ENCODE peak calls at places on chromosomes 4 and X, in six cellular contexts. M is mesenchymal stem cell, U is H1, A is H9, I is IMR-90, P is mesendoderm. K is an unnamed sample.

GRCh38 chr4:43244688-43245382 is 352.3 kb downstream of the GRXCR1 start:
- DNase-seq in M (no peak), U (no peak), A (no peak), I (no peak), P (no peak), K (no peak)

GRCh38 chr4:78145622-78146021 is 88.5 kb downstream of the FRAS1 start:
- DNase-seq in M (no peak), U (no peak), A (no peak), I (no peak), P (peak; percentile 68), K (no peak)

GRCh38 chrX:103431316-103431715 is 55.0 kb downstream of the BEX3 start:
- DNase-seq in M (peak; percentile 61), U (no peak), A (no peak), I (peak; percentile 61), P (no peak), K (no peak)

GRCh38 chr4:108080752-108081151 is 88.0 kb downstream of the LEF1 start:
- DNase-seq in M (no peak), U (no peak), A (no peak), I (no peak), P (no peak), K (no peak)

GRCh38 chrX:96906741-96907140 is 23.0 kb downstream of the RPA4 start:
- DNase-seq in M (peak; percentile 4), U (no peak), A (no peak), I (peak; percentile 25), P (no peak), K (no peak)

GRCh38 chrX:151151668-151152267 is 24.6 kb upstream of the GPR50 start:
- DNase-seq in M (peak; percentile 35), U (no peak), A (peak; percentile 35), I (peak; percentile 54), P (peak; percentile 51), K (peak; percentile 40)

GRCh38 chr4:183141997-183142396 is 42.9 kb downstream of the WWC2 start:
- DNase-seq in M (no peak), U (no peak), A (no peak), I (no peak), P (no peak), K (no peak)

GRCh38 chr4:150867148-150867547 is 147.9 kb downstream of the LRBA start:
- DNase-seq in M (peak; percentile 81), U (no peak), A (no peak), I (peak; percentile 81), P (peak; percentile 87), K (peak; percentile 69)

GRCh38 chr4:183321079-183321478 is 1.0 kb upstream of the CLDN22 start:
- DNase-seq in M (no peak), U (no peak), A (no peak), I (no peak), P (no peak), K (no peak)

GRCh38 chrX:79079477-79079876 is 65.0 kb upstream of the GPR174 start:
- DNase-seq in M (no peak), U (no peak), A (no peak), I (no peak), P (no peak), K (no peak)

GRCh38 chr4:109334596-109335105 is 32.2 kb upstream of the COL25A1 start:
- DNase-seq in M (peak; percentile 55), U (no peak), A (no peak), I (no peak), P (no peak), K (no peak)

GRCh38 chrX:11151799-11152591 is 40.9 kb downstream of the HCCS start:
- DNase-seq in M (no peak), U (no peak), A (no peak), I (no peak), P (no peak), K (no peak)

GRCh38 chrX:154458954-154459829 is 1.1 kb downstream of the PLXNA3 start:
- DNase-seq in M (no peak), U (no peak), A (no peak), I (no peak), P (peak; percentile 16), K (no peak)

GRCh38 chr4:186820371-186820990 is 96.8 kb upstream of the FAT1 start:
- DNase-seq in M (peak; percentile 41), U (no peak), A (no peak), I (peak; percentile 61), P (no peak), K (no peak)

GRCh38 chr4:173040200-173040599 is 128.4 kb upstream of the GALNT7 start:
- DNase-seq in M (peak; percentile 15), U (no peak), A (no peak), I (peak; percentile 4), P (peak; percentile 6), K (no peak)

GRCh38 chrX:10579018-10579752 is 41.2 kb downstream of the MID1 start:
- DNase-seq in M (peak; percentile 65), U (no peak), A (no peak), I (peak; percentile 78), P (peak; percentile 19), K (no peak)

GRCh38 chr4:114383721-114384120 is 214.9 kb upstream of the UGT8 start:
- DNase-seq in M (peak; percentile 55), U (no peak), A (no peak), I (peak; percentile 96), P (no peak), K (no peak)

GRCh38 chr4:124943145-124943889 is 230.8 kb upstream of the ANKRD50 start:
- DNase-seq in M (no peak), U (no peak), A (no peak), I (no peak), P (no peak), K (no peak)

GRCh38 chrX:101415180-101416130 is 7.4 kb downstream of the HNRNPH2 start:
- DNase-seq in M (peak; percentile 85), U (no peak), A (peak; percentile 31), I (peak; percentile 84), P (peak; percentile 80), K (peak; percentile 46)

GRCh38 chr4:16079046-16079445 is 4.8 kb downstream of the PROM1 start:
- DNase-seq in M (peak; percentile 56), U (no peak), A (no peak), I (peak; percentile 7), P (no peak), K (no peak)

GRCh38 chrX:137915466-137915865 is 349.5 kb downstream of the ZIC3 start:
- DNase-seq in M (no peak), U (no peak), A (no peak), I (no peak), P (peak; percentile 72), K (no peak)

GRCh38 chr4:106659386-106659785 is 290.8 kb upstream of the GIMD1 start:
- DNase-seq in M (peak; percentile 28), U (no peak), A (no peak), I (no peak), P (no peak), K (no peak)

GRCh38 chr4:729336-730315 is 24.0 kb downstream of the PCGF3 start:
- DNase-seq in M (no peak), U (no peak), A (no peak), I (no peak), P (no peak), K (no peak)

GRCh38 chr4:97104006-97104405 is 1039.3 kb downstream of the STPG2 start:
- DNase-seq in M (no peak), U (no peak), A (no peak), I (no peak), P (no peak), K (no peak)

GRCh38 chr4:52638717-52639116 is 20.4 kb downstream of the USP46 start:
- DNase-seq in M (no peak), U (no peak), A (no peak), I (no peak), P (no peak), K (no peak)

GRCh38 chr4:86831262-86832090 is 17.7 kb downstream of the SLC10A6 start:
- DNase-seq in M (peak; percentile 95), U (no peak), A (no peak), I (peak; percentile 96), P (no peak), K (no peak)

GRCh38 chrX:46676399-46677351 is 82.2 kb downstream of the SLC9A7 start:
- DNase-seq in M (no peak), U (no peak), A (no peak), I (no peak), P (no peak), K (no peak)

DNA sequence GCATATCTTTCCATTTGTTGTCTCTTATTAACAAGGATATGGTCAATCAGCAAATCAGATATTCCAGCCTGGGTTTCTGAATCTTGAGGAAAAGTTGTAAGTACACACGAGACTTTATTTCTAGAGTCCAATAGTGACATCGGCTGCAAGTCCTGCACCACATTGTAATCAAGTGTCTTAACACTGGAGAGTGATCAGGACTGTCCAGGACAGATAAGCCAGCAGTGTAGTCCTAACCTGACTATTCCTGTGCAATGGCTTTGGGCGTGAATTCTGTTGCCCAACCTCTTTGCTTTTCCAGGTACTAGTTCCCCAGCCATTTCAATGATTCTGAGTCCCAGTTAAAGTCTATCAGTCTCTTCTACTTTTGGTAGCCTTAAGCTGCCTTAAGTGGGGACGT is 395.0 kb downstream of the PCDH10 start:
- DNase-seq in M (no peak), U (no peak), A (no peak), I (no peak), P (no peak), K (no peak)
- H3K27ac ChIP-seq in M (no peak overlapping the region), U (no peak overlapping the region), A (no peak overlapping the region), I (no peak overlapping the region), P (no peak overlapping the region), K (no peak overlapping the region)

DNA sequence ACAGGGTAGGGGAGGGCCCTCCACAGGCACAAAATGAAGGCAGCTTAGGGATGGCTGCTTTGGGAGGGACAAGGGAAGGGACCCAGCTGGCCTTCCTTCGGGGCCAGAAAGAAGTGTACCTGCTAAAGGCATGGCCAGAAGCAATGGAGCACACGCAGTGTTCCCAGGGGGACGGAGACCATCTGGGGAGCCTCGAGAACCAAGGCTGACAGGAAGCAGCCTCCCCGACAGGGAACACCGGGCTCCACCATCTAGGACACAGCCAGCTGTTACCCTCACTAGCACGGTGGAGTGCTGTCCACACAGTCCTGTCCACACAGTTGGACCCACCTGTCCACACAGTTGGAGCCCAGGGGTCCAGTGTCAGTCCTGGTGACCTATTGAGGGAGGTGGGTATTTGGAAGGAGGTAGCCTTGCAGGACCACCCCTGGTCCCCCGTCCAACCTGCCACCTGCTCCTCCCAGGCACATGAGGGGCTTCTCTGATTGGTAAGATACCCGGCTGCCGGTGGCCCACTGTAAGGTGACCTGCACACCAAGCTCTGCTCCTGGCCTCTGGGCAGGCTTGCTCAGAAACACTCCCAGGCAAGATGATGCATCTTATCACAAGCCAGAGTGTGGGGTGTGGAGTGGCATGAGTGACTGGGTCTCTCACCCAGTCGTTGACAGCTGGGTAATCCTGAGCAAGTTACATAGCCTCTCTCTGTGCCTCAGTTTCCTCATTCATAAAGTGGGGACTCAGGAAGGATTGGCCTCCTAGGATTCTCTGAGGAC is 20.5 kb upstream of the AFAP1 start:
- DNase-seq in M (peak; percentile 37), U (no peak), A (no peak), I (no peak), P (no peak), K (no peak)
- H2AK5ac ChIP-seq in M (peak overlapping the region; percentile 69), U (peak overlapping the region; percentile 57), A (no peak overlapping the region), I (peak overlapping the region; percentile 98), P (no peak overlapping the region), K (peak overlapping the region; percentile 65)

DNA sequence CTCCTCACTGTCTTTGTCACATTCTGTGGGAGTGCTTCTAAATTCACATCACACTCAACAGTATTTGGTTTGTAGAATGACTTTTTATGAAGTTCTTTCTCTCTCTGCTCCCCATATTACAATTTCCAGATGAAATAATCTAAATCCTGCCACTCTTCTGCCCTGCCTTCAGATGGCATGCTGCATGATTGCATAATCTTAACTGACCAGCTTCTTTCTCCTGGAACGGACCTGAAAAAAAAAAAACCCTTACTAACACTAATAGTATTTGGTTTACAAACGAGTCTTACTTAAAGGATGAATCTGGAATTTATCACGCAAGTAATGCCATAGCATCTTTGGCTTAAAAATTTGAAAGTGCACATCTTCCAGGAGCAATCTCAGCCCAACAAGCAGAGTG is 272.3 kb downstream of the NAF1 start:
- DNase-seq in M (no peak), U (no peak), A (no peak), I (no peak), P (no peak), K (no peak)
- H2BK15ac ChIP-seq in M (no peak overlapping the region), U (no peak overlapping the region), A (no peak overlapping the region), I (no peak overlapping the region), P (no peak overlapping the region), K (no peak overlapping the region)

GRCh38 chrX:135257469-135257868 is 5.6 kb downstream of the ETDA start:
- DNase-seq in M (no peak), U (no peak), A (no peak), I (no peak), P (no peak), K (no peak)
- H3K27ac ChIP-seq in M (no peak overlapping the region), U (no peak overlapping the region), A (no peak overlapping the region), I (no peak overlapping the region), P (no peak overlapping the region), K (no peak overlapping the region)